ENCODE peak calls at places on chromosomes 12 and 14, in six cellular contexts. J, X, O, B, Y and L are unnamed samples. For H3K9me3, the result is how much of the 10 kb centered on the place peaks cover.

GRCh38 chr14:71751264-71751663 is 181.0 kb upstream of the RGS6 start:
- DNase-seq in J (peak), X (no peak), Y (no peak), B (no peak), O (no peak), L (no peak)

GRCh38 chr12:121711925-121712461 is 559 bp upstream of the TMEM120B start:
- DNase-seq in J (no peak), Y (no peak), X (no peak), B (peak), O (no peak), L (no peak)

GRCh38 chr12:92505373-92506340 is 197.1 kb upstream of the PLEKHG7 start:
- DNase-seq in J (peak), B (peak), Y (peak), O (no peak), X (peak), L (no peak)

GRCh38 chr12:119006749-119007148 is 25.4 kb downstream of the SRRM4 start:
- DNase-seq in X (no peak), Y (no peak), O (peak), J (no peak), B (no peak), L (no peak)

GRCh38 chr14:61537567-61538463 is 157.5 kb upstream of the HIF1A start:
- DNase-seq in B (peak), Y (no peak), X (peak), O (peak), J (peak), L (peak)

GRCh38 chr12:27183342-27183741 is 60.7 kb upstream of the STK38L start:
- DNase-seq in O (no peak), Y (no peak), B (no peak), X (no peak), J (no peak), L (no peak)

GRCh38 chr14:60722836-60723217 is 1.3 kb downstream of the SIX4 start:
- DNase-seq in X (no peak), O (peak), B (no peak), J (peak), Y (peak), L (no peak)

GRCh38 chr12:11769723-11770514 is 120.4 kb downstream of the ETV6 start:
- DNase-seq in B (no peak), X (no peak), Y (no peak), O (no peak), J (no peak), L (no peak)

GRCh38 chr12:131850856-131851559 is 22.8 kb downstream of the MMP17 start:
- DNase-seq in B (no peak), X (no peak), O (peak), Y (no peak), J (no peak), L (no peak)

GRCh38 chr12:110579889-110580253 is 3.2 kb downstream of the PPTC7 start:
- DNase-seq in Y (no peak), X (no peak), O (no peak), B (no peak), J (no peak), L (no peak)

GRCh38 chr12:45975506-45975905 is 14.9 kb downstream of the SCAF11 start:
- DNase-seq in X (no peak), O (no peak), Y (no peak), B (no peak), J (no peak), L (no peak)

DNA sequence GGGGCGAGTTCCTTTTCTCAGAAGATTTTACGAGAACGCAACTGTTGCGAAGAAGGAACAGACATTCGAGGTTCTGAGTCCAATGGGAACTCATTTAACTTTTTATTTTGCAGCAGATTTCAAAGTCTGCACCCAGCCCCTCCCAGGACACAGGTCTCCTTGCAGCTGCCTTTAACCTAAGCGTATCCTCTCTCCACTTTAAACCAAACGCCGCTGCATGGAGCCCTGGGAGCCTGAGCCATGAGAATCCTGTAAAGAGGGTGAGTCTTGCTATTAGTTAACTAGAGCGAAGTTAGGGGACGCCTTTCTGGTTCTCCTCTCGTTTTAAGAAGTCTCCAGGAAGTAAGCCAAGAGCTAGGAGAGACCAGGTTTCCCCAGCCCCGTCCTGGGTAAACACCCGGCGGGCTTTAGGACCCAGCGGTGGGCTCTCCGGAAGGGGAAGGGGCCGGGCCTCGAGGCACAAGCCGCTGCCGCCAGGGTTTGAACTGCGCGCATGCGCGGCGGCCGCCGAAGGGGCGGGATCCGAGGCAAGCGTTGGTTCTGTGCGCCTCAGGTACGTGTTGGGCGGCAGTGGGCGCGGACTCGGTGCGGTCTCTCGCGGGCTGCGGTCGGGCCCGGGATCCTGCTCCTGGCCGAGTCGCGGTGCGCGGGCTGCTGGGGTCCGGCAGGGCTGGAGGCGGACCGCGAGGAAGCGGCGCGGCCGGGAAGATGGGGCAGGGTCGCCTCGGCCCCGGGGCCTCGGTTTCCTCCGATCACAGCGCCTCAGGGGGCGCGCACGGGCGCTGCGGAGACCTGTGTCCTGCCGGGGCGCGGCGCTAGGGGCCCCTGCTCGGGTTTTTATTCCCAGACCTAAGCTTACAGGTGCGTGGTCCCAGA is at the start of gene TDP1:
- DNase-seq in O (peak), Y (peak), B (peak), J (peak), X (peak), L (peak)
- H3K23ac ChIP-seq in O (no peak), Y (no peak), B (no peak), J (peak), X (no peak), L (no peak)

GRCh38 chr12:59844775-59845174 is 248.9 kb downstream of the SLC16A7 start:
- DNase-seq in B (no peak), O (no peak), X (no peak), Y (no peak), J (no peak), L (no peak)
- H3K9me3 ChIP-seq in B (under half), O (under half), X (under half), Y (under half), J (under half), L (under half)

GRCh38 chr12:120262852-120263724 is 2.4 kb downstream of the PXN start:
- DNase-seq in X (no peak), B (peak), O (peak), J (no peak), Y (no peak), L (no peak)
- H3K23ac ChIP-seq in X (no peak), B (peak), O (no peak), J (peak), Y (no peak), L (no peak)

DNA sequence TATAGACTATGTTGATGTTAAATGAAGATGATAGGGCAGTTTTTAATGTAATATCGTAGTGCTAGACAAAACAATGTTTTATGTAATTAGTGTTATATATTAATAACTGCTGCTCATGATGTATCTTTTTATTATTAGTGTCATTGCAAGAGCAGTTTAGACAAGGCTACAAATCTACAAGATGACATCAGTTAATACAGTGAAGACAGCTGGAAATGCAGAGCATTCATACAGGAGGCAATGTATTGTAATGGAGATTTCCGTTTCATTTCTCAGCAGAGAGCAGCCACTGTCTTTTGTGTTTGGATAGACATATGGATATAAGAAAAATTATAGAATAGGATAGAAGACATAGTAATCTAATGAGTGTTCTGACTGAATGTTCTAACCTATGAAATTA is 178.0 kb downstream of the FOXG1 start:
- DNase-seq in Y (no peak), O (no peak), X (no peak), B (no peak), J (no peak), L (no peak)
- H3K9me3 ChIP-seq in Y (under half), O (under half), X (under half), B (under half), J (under half), L (under half)